ENCODE peak calls at places on chromosome 19, in four cellular contexts. Q is M059J; D is brain microvascular endothelial cell; O is stimulated activated CD8-positive, alpha-beta memory T cell treated with anti-CD3 and anti-CD28 coated beads, Interleukin-7, amount 100 ng/mL, for 4 hours. W is an unnamed sample.

GRCh38 chr19:14354445-14354844 is 26.8 kb upstream of the ADGRE5 start:
- DNase-seq in Q (no peak), D (no peak), O (no peak), W (no peak)

GRCh38 chr19:325173-325936 is 19.2 kb downstream of the MIER2 start:
- DNase-seq in O (no peak), D (no peak), Q (no peak), W (no peak)

GRCh38 chr19:1074512-1075283 is 7.7 kb downstream of the ARHGAP45 start:
- DNase-seq in D (no peak), Q (no peak), O (peak; percentile 84), W (no peak)

GRCh38 chr19:37763488-37763887 is 15.9 kb downstream of the ZNF573 start:
- DNase-seq in O (no peak), Q (peak; percentile 48), D (no peak), W (no peak)

GRCh38 chr19:4717191-4717965 is 6.3 kb downstream of the DPP9 start:
- DNase-seq in D (peak; percentile 92), Q (peak; percentile 49), O (no peak), W (no peak)

GRCh38 chr19:52640916-52641315 is 2.8 kb upstream of the ZNF83 start:
- DNase-seq in D (no peak), Q (no peak), O (no peak), W (no peak)

GRCh38 chr19:33388817-33389573 is 15.5 kb downstream of the CEBPG start:
- DNase-seq in O (no peak), Q (no peak), D (no peak), W (no peak)

GRCh38 chr19:46828484-46828883 is 22.2 kb downstream of the AP2S1 start:
- DNase-seq in D (no peak), Q (no peak), O (peak; percentile 70), W (no peak)

GRCh38 chr19:7781157-7781556 is 18.1 kb downstream of the CLEC4M start:
- DNase-seq in Q (no peak), D (no peak), O (no peak), W (no peak)